ENCODE peak calls at places on chromosomes 5 and 9, in ten cellular contexts. One of them, this sample, is unnamed.

GRCh38 chr5:52481216-52481615 is 306.5 kb upstream of the ITGA1 start:
- DNase-seq in kidney tubule cell: peak
- DNase-seq in NCI-H345: no peak
- DNase-seq in stimulated activated CD4-positive, alpha-beta T cell treated with anti-CD3 and anti-CD28 coated beads, Interleukin-1b, Interleukin-23, amount 100 ng/mL, for 48 hours: no peak
- DNase-seq in iPS-NIHi11: no peak
- DNase-seq in cardiac muscle cell: no peak
- DNase-seq in GM04504: no peak
- DNase-seq in M059J: no peak
- DNase-seq in progenitor cell of endocrine pancreas: no peak
- DNase-seq in NCI-H524 treated with DMSO at 0.1 percent for 48 hours: no peak
- DNase-seq in this sample: no peak

GRCh38 chr9:6109571-6109970 is 94.1 kb upstream of the RANBP6 start:
- DNase-seq in kidney tubule cell: peak
- DNase-seq in NCI-H345: no peak
- DNase-seq in stimulated activated CD4-positive, alpha-beta T cell treated with anti-CD3 and anti-CD28 coated beads, Interleukin-1b, Interleukin-23, amount 100 ng/mL, for 48 hours: no peak
- DNase-seq in iPS-NIHi11: no peak
- DNase-seq in cardiac muscle cell: no peak
- DNase-seq in GM04504: no peak
- DNase-seq in M059J: peak
- DNase-seq in progenitor cell of endocrine pancreas: no peak
- DNase-seq in NCI-H524 treated with DMSO at 0.1 percent for 48 hours: no peak
- DNase-seq in this sample: no peak

GRCh38 chr9:76866689-76867088 is 39.2 kb downstream of the PRUNE2 start:
- DNase-seq in kidney tubule cell: peak
- DNase-seq in NCI-H345: no peak
- DNase-seq in stimulated activated CD4-positive, alpha-beta T cell treated with anti-CD3 and anti-CD28 coated beads, Interleukin-1b, Interleukin-23, amount 100 ng/mL, for 48 hours: no peak
- DNase-seq in iPS-NIHi11: peak
- DNase-seq in cardiac muscle cell: no peak
- DNase-seq in GM04504: peak
- DNase-seq in M059J: peak
- DNase-seq in progenitor cell of endocrine pancreas: no peak
- DNase-seq in NCI-H524 treated with DMSO at 0.1 percent for 48 hours: no peak
- DNase-seq in this sample: peak

GRCh38 chr9:34253460-34253837 is 74.6 kb downstream of the UBAP1 start:
- DNase-seq in kidney tubule cell: peak
- DNase-seq in NCI-H345: no peak
- DNase-seq in stimulated activated CD4-positive, alpha-beta T cell treated with anti-CD3 and anti-CD28 coated beads, Interleukin-1b, Interleukin-23, amount 100 ng/mL, for 48 hours: no peak
- DNase-seq in iPS-NIHi11: no peak
- DNase-seq in cardiac muscle cell: peak
- DNase-seq in GM04504: peak
- DNase-seq in M059J: peak
- DNase-seq in progenitor cell of endocrine pancreas: no peak
- DNase-seq in NCI-H524 treated with DMSO at 0.1 percent for 48 hours: no peak
- DNase-seq in this sample: peak

GRCh38 chr9:35611230-35611797 is 6.3 kb downstream of the TESK1 start:
- DNase-seq in kidney tubule cell: peak
- DNase-seq in NCI-H345: peak
- DNase-seq in stimulated activated CD4-positive, alpha-beta T cell treated with anti-CD3 and anti-CD28 coated beads, Interleukin-1b, Interleukin-23, amount 100 ng/mL, for 48 hours: peak
- DNase-seq in iPS-NIHi11: peak
- DNase-seq in cardiac muscle cell: peak
- DNase-seq in GM04504: no peak
- DNase-seq in M059J: peak
- DNase-seq in progenitor cell of endocrine pancreas: no peak
- DNase-seq in NCI-H524 treated with DMSO at 0.1 percent for 48 hours: no peak
- DNase-seq in this sample: peak

GRCh38 chr5:35203403-35203802 is 26.9 kb downstream of the PRLR start:
- DNase-seq in kidney tubule cell: no peak
- DNase-seq in NCI-H345: no peak
- DNase-seq in stimulated activated CD4-positive, alpha-beta T cell treated with anti-CD3 and anti-CD28 coated beads, Interleukin-1b, Interleukin-23, amount 100 ng/mL, for 48 hours: no peak
- DNase-seq in iPS-NIHi11: no peak
- DNase-seq in cardiac muscle cell: no peak
- DNase-seq in GM04504: no peak
- DNase-seq in M059J: no peak
- DNase-seq in progenitor cell of endocrine pancreas: no peak
- DNase-seq in NCI-H524 treated with DMSO at 0.1 percent for 48 hours: no peak
- DNase-seq in this sample: no peak

GRCh38 chr5:79727722-79728355 is 38.2 kb downstream of the CMYA5 start:
- DNase-seq in kidney tubule cell: no peak
- DNase-seq in NCI-H345: no peak
- DNase-seq in stimulated activated CD4-positive, alpha-beta T cell treated with anti-CD3 and anti-CD28 coated beads, Interleukin-1b, Interleukin-23, amount 100 ng/mL, for 48 hours: no peak
- DNase-seq in iPS-NIHi11: no peak
- DNase-seq in cardiac muscle cell: no peak
- DNase-seq in GM04504: no peak
- DNase-seq in M059J: no peak
- DNase-seq in progenitor cell of endocrine pancreas: no peak
- DNase-seq in NCI-H524 treated with DMSO at 0.1 percent for 48 hours: no peak
- DNase-seq in this sample: peak

GRCh38 chr9:14238518-14238917 is 75.4 kb downstream of the NFIB start:
- DNase-seq in kidney tubule cell: peak
- DNase-seq in NCI-H345: no peak
- DNase-seq in stimulated activated CD4-positive, alpha-beta T cell treated with anti-CD3 and anti-CD28 coated beads, Interleukin-1b, Interleukin-23, amount 100 ng/mL, for 48 hours: no peak
- DNase-seq in iPS-NIHi11: peak
- DNase-seq in cardiac muscle cell: no peak
- DNase-seq in GM04504: no peak
- DNase-seq in M059J: peak
- DNase-seq in progenitor cell of endocrine pancreas: no peak
- DNase-seq in NCI-H524 treated with DMSO at 0.1 percent for 48 hours: no peak
- DNase-seq in this sample: peak

GRCh38 chr5:118224546-118224945 is 763.8 kb downstream of the DTWD2 start:
- DNase-seq in kidney tubule cell: peak
- DNase-seq in NCI-H345: no peak
- DNase-seq in stimulated activated CD4-positive, alpha-beta T cell treated with anti-CD3 and anti-CD28 coated beads, Interleukin-1b, Interleukin-23, amount 100 ng/mL, for 48 hours: no peak
- DNase-seq in iPS-NIHi11: no peak
- DNase-seq in cardiac muscle cell: no peak
- DNase-seq in GM04504: peak
- DNase-seq in M059J: no peak
- DNase-seq in progenitor cell of endocrine pancreas: no peak
- DNase-seq in NCI-H524 treated with DMSO at 0.1 percent for 48 hours: no peak
- DNase-seq in this sample: peak

GRCh38 chr9:104686081-104686480 is 8.2 kb upstream of the OR13D1 start:
- DNase-seq in kidney tubule cell: no peak
- DNase-seq in NCI-H345: no peak
- DNase-seq in stimulated activated CD4-positive, alpha-beta T cell treated with anti-CD3 and anti-CD28 coated beads, Interleukin-1b, Interleukin-23, amount 100 ng/mL, for 48 hours: no peak
- DNase-seq in iPS-NIHi11: no peak
- DNase-seq in cardiac muscle cell: no peak
- DNase-seq in GM04504: no peak
- DNase-seq in M059J: no peak
- DNase-seq in progenitor cell of endocrine pancreas: no peak
- DNase-seq in NCI-H524 treated with DMSO at 0.1 percent for 48 hours: no peak
- DNase-seq in this sample: no peak

GRCh38 chr5:149254506-149254905 is 17.2 kb upstream of the AFAP1L1 start:
- DNase-seq in kidney tubule cell: peak
- DNase-seq in NCI-H345: no peak
- DNase-seq in stimulated activated CD4-positive, alpha-beta T cell treated with anti-CD3 and anti-CD28 coated beads, Interleukin-1b, Interleukin-23, amount 100 ng/mL, for 48 hours: no peak
- DNase-seq in iPS-NIHi11: peak
- DNase-seq in cardiac muscle cell: peak
- DNase-seq in GM04504: no peak
- DNase-seq in M059J: peak
- DNase-seq in progenitor cell of endocrine pancreas: peak
- DNase-seq in NCI-H524 treated with DMSO at 0.1 percent for 48 hours: no peak
- DNase-seq in this sample: peak

GRCh38 chr5:54701179-54701578 is 183.6 kb downstream of the SNX18 start:
- DNase-seq in kidney tubule cell: peak
- DNase-seq in NCI-H345: no peak
- DNase-seq in stimulated activated CD4-positive, alpha-beta T cell treated with anti-CD3 and anti-CD28 coated beads, Interleukin-1b, Interleukin-23, amount 100 ng/mL, for 48 hours: no peak
- DNase-seq in iPS-NIHi11: peak
- DNase-seq in cardiac muscle cell: peak
- DNase-seq in GM04504: peak
- DNase-seq in M059J: peak
- DNase-seq in progenitor cell of endocrine pancreas: no peak
- DNase-seq in NCI-H524 treated with DMSO at 0.1 percent for 48 hours: no peak
- DNase-seq in this sample: peak

This sample was measured in myocyte.